ENCODE peak calls at places on chromosomes 3 and 15, in nine cellular contexts. I is MM.1S, X is fibroblast of the aortic adventitia, F is heart left ventricle, C is brain microvascular endothelial cell, E is right atrium auricular region, T is stomach, U is tibial nerve, B is cardiac muscle cell. Z is an unnamed sample.

GRCh38 chr3:1987983-1988382 is 110.7 kb upstream of the CNTN4 start:
- DNase-seq in I (no peak), X (no peak), F (no peak), C (no peak), E (no peak), T (no peak), U (no peak), B (peak; percentile 49), Z (no peak)

GRCh38 chr3:186097663-186098451 is 11.0 kb downstream of the ETV5 start:
- DNase-seq in I (no peak), X (peak; percentile 89), F (peak; percentile 68), C (peak; percentile 86), E (peak; percentile 77), T (peak; percentile 77), U (peak; percentile 23), B (peak; percentile 97), Z (peak; percentile 86)

GRCh38 chr15:82177291-82178010 is 85.1 kb downstream of the EFL1 start:
- DNase-seq in I (no peak), X (peak; percentile 77), F (no peak), C (peak; percentile 71), E (no peak), T (no peak), U (no peak), B (no peak), Z (no peak)

GRCh38 chr15:57595011-57595866 is 3.5 kb downstream of the MYZAP start:
- DNase-seq in I (no peak), X (peak; percentile 10), F (peak; percentile 82), C (no peak), E (no peak), T (peak; percentile 77), U (no peak), B (peak; percentile 90), Z (no peak)

GRCh38 chr15:22979699-22980188 is 424 bp downstream of the CYFIP1 start:
- DNase-seq in I (no peak), X (peak; percentile 49), F (peak; percentile 47), C (no peak), E (no peak), T (no peak), U (no peak), B (peak; percentile 47), Z (no peak)

GRCh38 chr15:32683231-32683630 is 34.6 kb upstream of the GREM1 start:
- DNase-seq in I (no peak), X (no peak), F (no peak), C (no peak), E (no peak), T (no peak), U (no peak), B (no peak), Z (no peak)

GRCh38 chr3:160180581-160181216 is 44.5 kb upstream of the C3orf80 start:
- DNase-seq in I (no peak), X (peak; percentile 78), F (no peak), C (no peak), E (peak; percentile 58), T (no peak), U (no peak), B (no peak), Z (no peak)

GRCh38 chr3:129257609-129258008 is 8.2 kb downstream of the COPG1 start:
- DNase-seq in I (no peak), X (no peak), F (no peak), C (no peak), E (no peak), T (no peak), U (no peak), B (no peak), Z (no peak)

GRCh38 chr3:58217209-58217811 is 6.5 kb upstream of the DNASE1L3 start:
- DNase-seq in I (peak; percentile 80), X (peak; percentile 56), F (peak; percentile 86), C (peak; percentile 83), E (peak; percentile 89), T (peak; percentile 77), U (peak; percentile 28), B (peak; percentile 64), Z (peak; percentile 92)

GRCh38 chr15:83846847-83847246 is 192.9 kb downstream of the ADAMTSL3 start:
- DNase-seq in I (no peak), X (peak; percentile 75), F (no peak), C (peak; percentile 49), E (no peak), T (no peak), U (no peak), B (no peak), Z (no peak)

GRCh38 chr3:54564374-54564925 is 363.4 kb downstream of the LRTM1 start:
- DNase-seq in I (no peak), X (no peak), F (no peak), C (no peak), E (no peak), T (no peak), U (no peak), B (no peak), Z (no peak)

GRCh38 chr15:78060232-78060631 is 17.3 kb downstream of the TBC1D2B start:
- DNase-seq in I (no peak), X (no peak), F (no peak), C (no peak), E (no peak), T (no peak), U (no peak), B (no peak), Z (no peak)

GRCh38 chr3:79161941-79162340 is 605.9 kb downstream of the ROBO1 start:
- DNase-seq in I (no peak), X (peak; percentile 51), F (no peak), C (no peak), E (no peak), T (no peak), U (no peak), B (no peak), Z (no peak)

DNA sequence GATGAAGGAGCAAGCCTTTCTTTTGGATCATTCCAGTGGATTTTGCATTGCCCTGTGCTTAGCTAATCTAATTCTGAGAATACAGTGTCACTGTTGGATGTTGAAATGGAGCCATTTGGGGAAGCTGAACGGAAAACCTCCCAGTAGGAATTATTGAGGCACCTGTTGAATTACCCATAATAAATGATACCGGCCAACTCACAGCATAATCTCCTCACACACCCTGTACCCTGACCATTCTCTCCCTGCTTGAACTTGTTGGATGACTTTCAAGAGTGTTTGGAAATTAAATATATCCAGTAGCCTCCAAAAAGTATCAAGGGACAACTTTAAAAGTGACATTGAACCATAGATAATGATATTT is 171.4 kb upstream of the HES1 start:
- DNase-seq in I (no peak), X (no peak), F (no peak), C (no peak), E (no peak), T (no peak), U (no peak), B (no peak), Z (no peak)
- TF ChIP-seq CTCF in I (no peak), X (no peak), F (no peak), C (no peak), E (no peak), T (no peak), U (no peak), B (no peak), Z (no peak)

GRCh38 chr15:92900712-92901052 is 558 bp downstream of the CHD2 start:
- DNase-seq in I (no peak), X (peak; percentile 43), F (no peak), C (no peak), E (no peak), T (no peak), U (no peak), B (no peak), Z (no peak)

GRCh38 chr15:92901053-92901761 is 1.1 kb downstream of the CHD2 start:
- DNase-seq in I (peak; percentile 23), X (peak; percentile 54), F (no peak), C (no peak), E (no peak), T (no peak), U (no peak), B (no peak), Z (no peak)

GRCh38 chr15:92899910-92900711 is at the start of gene CHD2:
- DNase-seq in I (peak; percentile 78), X (peak; percentile 81), F (no peak), C (peak; percentile 80), E (peak; percentile 75), T (peak; percentile 86), U (no peak), B (peak; percentile 88), Z (no peak)

GRCh38 chr15:92897620-92898019 is 2.5 kb upstream of the CHD2 start:
- DNase-seq in I (no peak), X (no peak), F (no peak), C (no peak), E (no peak), T (no peak), U (no peak), B (no peak), Z (no peak)

DNA sequence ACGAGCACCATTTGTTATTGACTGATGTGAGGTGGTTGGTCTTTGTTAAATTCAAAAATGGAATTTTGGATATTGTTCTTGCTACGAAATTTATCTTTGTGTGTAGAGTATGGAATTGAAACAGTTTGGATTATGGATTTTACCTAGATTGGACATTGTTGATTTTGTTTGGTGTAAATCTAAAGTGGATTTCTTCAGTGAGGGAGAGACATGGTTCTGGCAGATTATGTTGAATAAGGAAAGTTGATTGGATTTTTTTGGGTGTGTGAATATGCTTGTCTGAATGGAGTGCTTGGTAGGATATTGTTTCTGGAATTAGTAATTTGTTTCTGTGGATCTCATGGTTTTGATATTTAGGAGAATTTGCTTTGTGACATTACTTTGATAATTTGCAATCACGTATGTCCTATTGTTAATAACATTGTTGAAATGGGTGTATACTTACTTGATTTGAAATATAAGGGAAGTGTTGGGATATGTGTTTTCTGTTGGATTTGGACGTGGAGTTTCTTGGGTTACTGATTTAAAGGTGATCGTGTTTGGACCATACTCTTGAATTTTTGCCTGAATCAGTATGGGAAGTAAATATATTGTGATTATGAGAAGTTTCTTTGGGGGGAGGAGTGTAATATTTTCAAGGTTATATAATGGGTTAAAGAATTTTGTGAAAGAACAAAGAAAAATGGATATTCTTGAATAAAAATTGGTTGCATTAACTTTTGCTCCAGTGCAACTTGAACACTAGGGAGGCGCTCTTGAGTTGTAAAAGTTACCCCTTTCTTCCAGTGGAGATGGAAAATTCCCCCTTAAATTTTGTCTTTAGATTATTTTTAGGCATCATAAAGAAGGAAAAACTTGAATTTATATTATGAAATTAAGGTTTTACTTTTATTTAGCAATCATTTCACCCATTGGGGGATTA is 875 bp upstream of the CHD2 start:
- DNase-seq in I (peak; percentile 38), X (no peak), F (no peak), C (no peak), E (no peak), T (no peak), U (no peak), B (no peak), Z (no peak)
- H3K4me3 ChIP-seq in I (peak overlapping the region; percentile 18), X (no peak overlapping the region), F (peak overlapping the region; percentile 61), C (no peak overlapping the region), E (no peak overlapping the region), T (peak overlapping the region; percentile 64), U (no peak overlapping the region), B (peak overlapping the region; percentile 95), Z (no peak overlapping the region)

GRCh38 chr3:167913218-167913902 is 177.8 kb downstream of the SERPINI1 start:
- DNase-seq in I (no peak), X (peak; percentile 43), F (no peak), C (peak; percentile 35), E (no peak), T (no peak), U (no peak), B (peak; percentile 35), Z (no peak)
- TF ChIP-seq CTCF in I (no peak), X (peak; percentile 15), F (no peak), C (peak; percentile 47), E (no peak), T (no peak), U (no peak), B (peak; percentile 16), Z (no peak)

GRCh38 chr3:24520941-24521305 is 26.3 kb upstream of the THRB start:
- DNase-seq in I (no peak), X (no peak), F (no peak), C (no peak), E (no peak), T (no peak), U (no peak), B (no peak), Z (no peak)
- H3K4me3 ChIP-seq in I (peak overlapping the region; percentile 61), X (peak overlapping the region; percentile 62), F (peak overlapping the region; percentile 79), C (peak overlapping the region; percentile 57), E (peak overlapping the region; percentile 67), T (peak overlapping the region; percentile 73), U (peak overlapping the region; percentile 41), B (peak overlapping the region; percentile 61), Z (no peak overlapping the region)